ENCODE peak calls at places on chromosomes 12 and 14, in six cellular contexts. V is PC-3, H is HepG2, K is mammary epithelial cell, X is PC-9, R is GM23338. C is an unnamed sample. For H3K79me2, the result is how much of the 10 kb centered on the place peaks cover.

GRCh38 chr14:83023369-83023768 is 1489.7 kb upstream of the SEL1L start:
- DNase-seq in V (no peak), H (no peak), K (no peak), X (no peak), R (no peak), C (no peak)

GRCh38 chr12:123064885-123065619 is 84.6 kb downstream of the ARL6IP4 start:
- DNase-seq in V (no peak), H (no peak), K (no peak), X (no peak), R (no peak), C (peak)

GRCh38 chr14:22748691-22749090 is 17.8 kb upstream of the OXA1L start:
- DNase-seq in V (no peak), H (no peak), K (no peak), X (no peak), R (no peak), C (no peak)

GRCh38 chr12:1391722-1392121 is 202.7 kb downstream of the FBXL14 start:
- DNase-seq in V (no peak), H (no peak), K (peak), X (no peak), R (peak), C (no peak)

GRCh38 chr12:21941522-21942376 is 523 bp upstream of the ABCC9 start:
- DNase-seq in V (no peak), H (no peak), K (no peak), X (no peak), R (peak), C (peak)

GRCh38 chr12:99611590-99611989 is 36.0 kb upstream of the GARIN6 start:
- DNase-seq in V (no peak), H (no peak), K (no peak), X (no peak), R (no peak), C (peak)

GRCh38 chr14:34051966-34052657 is 101.2 kb upstream of the EGLN3 start:
- DNase-seq in V (peak), H (peak), K (peak), X (no peak), R (no peak), C (peak)

GRCh38 chr12:74412607-74413230 is 124.9 kb upstream of the ATXN7L3B start:
- DNase-seq in V (peak), H (peak), K (no peak), X (no peak), R (peak), C (peak)

GRCh38 chr12:90129369-90130030 is 420.9 kb upstream of the ATP2B1 start:
- DNase-seq in V (no peak), H (no peak), K (no peak), X (no peak), R (no peak), C (no peak)

GRCh38 chr12:11812558-11813421 is 163.3 kb downstream of the ETV6 start:
- DNase-seq in V (no peak), H (peak), K (peak), X (no peak), R (peak), C (no peak)

GRCh38 chr14:96252323-96253052 is 3.5 kb upstream of the BDKRB1 start:
- DNase-seq in V (no peak), H (no peak), K (no peak), X (no peak), R (no peak), C (no peak)

GRCh38 chr14:67411820-67412421 is at the start of gene PLEK2:
- DNase-seq in V (peak), H (no peak), K (peak), X (peak), R (peak), C (peak)

GRCh38 chr12:91777268-91777997 is 368.2 kb downstream of the BTG1 start:
- DNase-seq in V (peak), H (peak), K (peak), X (peak), R (no peak), C (peak)

GRCh38 chr12:99712281-99712680 is 64.7 kb downstream of the GARIN6 start:
- DNase-seq in V (no peak), H (no peak), K (no peak), X (no peak), R (no peak), C (no peak)

GRCh38 chr14:29144598-29144997 is 378.0 kb downstream of the FOXG1 start:
- DNase-seq in V (peak), H (no peak), K (no peak), X (no peak), R (no peak), C (peak)

GRCh38 chr12:51593539-51593938 is 2.5 kb downstream of the SCN8A start:
- DNase-seq in V (peak), H (peak), K (peak), X (peak), R (peak), C (peak)

GRCh38 chr12:31491819-31492598 is 98.9 kb downstream of the DENND5B start:
- DNase-seq in V (peak), H (peak), K (peak), X (peak), R (peak), C (peak)

GRCh38 chr12:105352049-105352448 is 21.6 kb downstream of the C12orf75 start:
- DNase-seq in V (no peak), H (no peak), K (no peak), X (no peak), R (no peak), C (no peak)

GRCh38 chr12:105347486-105347885 is 17.0 kb downstream of the C12orf75 start:
- DNase-seq in V (no peak), H (no peak), K (no peak), X (no peak), R (no peak), C (no peak)

GRCh38 chr12:105351523-105351922 is 21.0 kb downstream of the C12orf75 start:
- DNase-seq in V (no peak), H (no peak), K (no peak), X (no peak), R (no peak), C (no peak)

GRCh38 chr12:105348142-105348541 is 17.7 kb downstream of the C12orf75 start:
- DNase-seq in V (no peak), H (no peak), K (no peak), X (no peak), R (no peak), C (no peak)

DNA sequence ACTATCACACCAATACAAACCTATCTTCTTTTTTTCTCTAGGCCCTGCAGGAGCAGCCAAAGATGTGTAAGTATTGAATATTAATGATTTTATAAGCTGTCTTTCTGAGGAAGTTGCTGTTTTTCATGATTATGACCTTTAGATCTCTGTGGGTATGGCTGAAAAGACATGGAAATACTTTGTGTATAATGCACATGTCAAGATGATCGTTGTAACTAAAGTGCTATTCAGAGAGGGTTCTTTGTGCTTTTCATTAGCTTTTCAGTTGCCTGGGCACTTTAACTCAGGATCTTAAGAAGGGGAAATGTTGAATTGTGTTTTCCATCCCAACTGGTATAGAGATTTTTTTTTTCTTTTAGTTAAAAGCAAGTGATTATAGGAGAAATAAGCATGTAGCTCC is 18.1 kb downstream of the C12orf75 start:
- DNase-seq in V (no peak), H (no peak), K (no peak), X (no peak), R (no peak), C (peak)
- H3K79me2 ChIP-seq in V (under half), H (under half), K (half or more), X (under half), R (under half), C (half or more)

GRCh38 chr12:55812088-55812487 is 5.4 kb downstream of the SARNP start:
- DNase-seq in V (no peak), H (no peak), K (no peak), X (no peak), R (no peak), C (no peak)

GRCh38 chr12:55806982-55807381 is 10.5 kb downstream of the SARNP start:
- DNase-seq in V (no peak), H (no peak), K (no peak), X (no peak), R (no peak), C (no peak)

GRCh38 chr12:55814257-55814656 is 3.3 kb downstream of the SARNP start:
- DNase-seq in V (no peak), H (no peak), K (no peak), X (no peak), R (peak), C (no peak)

DNA sequence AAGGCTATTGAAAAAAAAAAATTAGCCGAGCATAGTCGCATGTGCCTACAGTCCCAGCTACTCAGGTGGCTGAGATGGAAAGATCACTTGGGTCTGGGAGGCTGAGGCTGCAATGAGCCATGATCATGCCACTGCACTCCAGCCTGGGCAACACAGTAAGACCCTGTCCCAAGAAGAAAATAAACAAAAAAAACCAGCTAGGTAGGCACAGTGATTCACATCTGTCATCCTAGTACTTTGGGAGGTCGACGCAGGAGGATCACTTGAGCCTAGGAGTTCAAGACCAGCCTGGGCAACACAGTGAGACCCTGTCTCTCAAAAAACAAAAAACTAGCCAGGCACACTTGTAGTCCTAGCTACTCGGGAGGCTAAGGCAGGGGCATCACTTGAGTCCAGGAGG is 8.2 kb downstream of the SARNP start:
- DNase-seq in V (no peak), H (no peak), K (no peak), X (no peak), R (no peak), C (no peak)
- TF ChIP-seq EZH2 in V (no peak), H (no peak), K (no peak), X (no peak), R (no peak), C (no peak)

GRCh38 chr12:9760699-9761406 is at the start of gene CD69:
- DNase-seq in V (no peak), H (no peak), K (peak), X (no peak), R (no peak), C (no peak)

GRCh38 chr12:9757433-9758025 is 3.2 kb downstream of the CD69 start:
- DNase-seq in V (no peak), H (no peak), K (no peak), X (no peak), R (no peak), C (no peak)

GRCh38 chr12:9758119-9758518 is 2.6 kb downstream of the CD69 start:
- DNase-seq in V (no peak), H (no peak), K (no peak), X (no peak), R (no peak), C (no peak)

GRCh38 chr12:9761407-9761736 is 671 bp upstream of the CD69 start:
- DNase-seq in V (no peak), H (no peak), K (no peak), X (no peak), R (no peak), C (no peak)

GRCh38 chr12:9759680-9760592 is 765 bp downstream of the CD69 start:
- DNase-seq in V (no peak), H (no peak), K (no peak), X (no peak), R (no peak), C (no peak)
- H3K79me2 ChIP-seq in V (under half), H (under half), K (under half), X (under half), R (under half), C (under half)

GRCh38 chr12:130465626-130466025 is 127.9 kb downstream of the PIWIL1 start:
- DNase-seq in V (no peak), H (no peak), K (no peak), X (no peak), R (no peak), C (no peak)
- TF ChIP-seq EZH2 in V (no peak), H (no peak), K (no peak), X (no peak), R (no peak), C (no peak)

GRCh38 chr12:15787801-15788200 is 1.4 kb downstream of the EPS8 start:
- DNase-seq in V (no peak), H (no peak), K (peak), X (no peak), R (no peak), C (no peak)
- H3K79me2 ChIP-seq in V (half or more), H (half or more), K (half or more), X (half or more), R (under half), C (half or more)

GRCh38 chr14:37622231-37622923 is 26.9 kb downstream of the TTC6 start:
- DNase-seq in V (no peak), H (no peak), K (no peak), X (no peak), R (peak), C (peak)
- TF ChIP-seq EZH2 in V (no peak), H (no peak), K (no peak), X (no peak), R (peak), C (no peak)

GRCh38 chr14:106393742-106394141 is 867.4 kb downstream of the TMEM121 start:
- DNase-seq in V (no peak), H (no peak), K (no peak), X (no peak), R (no peak), C (no peak)
- H3K79me2 ChIP-seq in V (under half), H (under half), K (under half), X (under half), R (under half), C (under half)

GRCh38 chr14:72892103-72892878 is 1.6 kb downstream of the DPF3 start:
- DNase-seq in V (peak), H (no peak), K (peak), X (no peak), R (peak), C (peak)
- TF ChIP-seq EZH2 in V (no peak), H (peak), K (no peak), X (no peak), R (peak), C (no peak)

GRCh38 chr12:56990648-56991318 is 15.6 kb downstream of the ZBTB39 start:
- DNase-seq in V (no peak), H (no peak), K (no peak), X (no peak), R (no peak), C (no peak)
- H3K79me2 ChIP-seq in V (under half), H (under half), K (under half), X (under half), R (under half), C (under half)